ENCODE peak calls at places on chromosomes 13 and 19, in five cellular contexts. K is activated CD8-positive, alpha-beta memory T cell treated with anti-CD3 and anti-CD28 coated beads for 1 hour; Y is SW480; G is HuH-7.5; D is NB4. P is an unnamed sample.

GRCh38 chr13:28597641-28598040 is 61.3 kb upstream of the POMP start:
- DNase-seq in K (no peak), Y (no peak), G (no peak), D (no peak), P (no peak)

GRCh38 chr13:108326318-108326717 is 56.8 kb downstream of the TNFSF13B start:
- DNase-seq in K (no peak), Y (no peak), G (no peak), D (peak), P (no peak)

GRCh38 chr19:416416-416815 is 7.5 kb upstream of the C2CD4C start:
- DNase-seq in K (no peak), Y (no peak), G (no peak), D (no peak), P (no peak)

GRCh38 chr13:77928909-77929308 is 10.3 kb upstream of the EDNRB start:
- DNase-seq in K (no peak), Y (no peak), G (no peak), D (peak), P (no peak)

GRCh38 chr19:46976845-46977320 is 42.8 kb upstream of the NPAS1 start:
- DNase-seq in K (no peak), Y (peak), G (no peak), D (peak), P (peak)

GRCh38 chr19:21835429-21835809 is 563 bp downstream of the ZNF43 start:
- DNase-seq in K (no peak), Y (no peak), G (no peak), D (no peak), P (peak)

GRCh38 chr19:10228925-10229324 is 2.2 kb downstream of the S1PR2 start:
- DNase-seq in K (no peak), Y (peak), G (peak), D (peak), P (no peak)

GRCh38 chr13:102318233-102318632 is 83.6 kb downstream of the FGF14 start:
- DNase-seq in K (no peak), Y (no peak), G (no peak), D (no peak), P (no peak)

GRCh38 chr19:49212302-49212701 is 54.7 kb downstream of the TRPM4 start:
- DNase-seq in K (no peak), Y (no peak), G (no peak), D (no peak), P (no peak)

GRCh38 chr13:107339209-107339608 is 771.3 kb upstream of the ARGLU1 start:
- DNase-seq in K (no peak), Y (peak), G (no peak), D (no peak), P (no peak)

GRCh38 chr13:40024962-40025714 is 369.7 kb downstream of the COG6 start:
- DNase-seq in K (no peak), Y (no peak), G (no peak), D (no peak), P (peak)

GRCh38 chr13:45325806-45326205 is 15.2 kb downstream of the TPT1 start:
- DNase-seq in K (no peak), Y (no peak), G (no peak), D (peak), P (peak)

GRCh38 chr19:14432817-14433453 is at the start of gene PKN1:
- DNase-seq in K (no peak), Y (peak), G (peak), D (peak), P (peak)

GRCh38 chr19:38264486-38265212 is at the start of gene SPINT2:
- DNase-seq in K (no peak), Y (no peak), G (no peak), D (no peak), P (peak)

GRCh38 chr13:79861731-79862130 is 380.8 kb downstream of the NDFIP2 start:
- DNase-seq in K (no peak), Y (no peak), G (peak), D (no peak), P (no peak)

GRCh38 chr13:91817250-91817649 is 418.8 kb downstream of the GPC5 start:
- DNase-seq in K (no peak), Y (peak), G (no peak), D (no peak), P (no peak)

GRCh38 chr19:42441047-42441440 is 1.7 kb downstream of the CXCL17 start:
- DNase-seq in K (no peak), Y (no peak), G (no peak), D (peak), P (no peak)

GRCh38 chr13:52644108-52644507 is 1.9 kb downstream of the HNRNPA1L2 start:
- DNase-seq in K (no peak), Y (no peak), G (no peak), D (no peak), P (no peak)

GRCh38 chr19:12778020-12778904 is 2.9 kb upstream of the HOOK2 start:
- DNase-seq in K (no peak), Y (peak), G (peak), D (peak), P (peak)

GRCh38 chr13:40963927-40964326 is 55.2 kb downstream of the ELF1 start:
- DNase-seq in K (no peak), Y (peak), G (no peak), D (peak), P (no peak)

GRCh38 chr13:100547805-100548204 is 40.8 kb downstream of the GGACT start:
- DNase-seq in K (no peak), Y (no peak), G (no peak), D (no peak), P (no peak)

GRCh38 chr19:3710265-3710812 is 2.2 kb downstream of the TJP3 start:
- DNase-seq in K (no peak), Y (peak), G (peak), D (peak), P (peak)

GRCh38 chr19:6064016-6064702 is 46.1 kb downstream of the RFX2 start:
- DNase-seq in K (no peak), Y (peak), G (no peak), D (no peak), P (no peak)

GRCh38 chr13:73000027-73000674 is 58.7 kb upstream of the KLF5 start:
- DNase-seq in K (no peak), Y (peak), G (no peak), D (peak), P (no peak)

GRCh38 chr19:3849092-3849491 is 19.7 kb downstream of the ZFR2 start:
- DNase-seq in K (peak), Y (peak), G (peak), D (no peak), P (no peak)

GRCh38 chr19:19101540-19101939 is 36.7 kb downstream of the TMEM161A start:
- DNase-seq in K (no peak), Y (no peak), G (no peak), D (no peak), P (no peak)

GRCh38 chr19:31913103-31913710 is 432.2 kb upstream of the ZNF507 start:
- DNase-seq in K (no peak), Y (no peak), G (no peak), D (no peak), P (no peak)

GRCh38 chr13:84997858-84998257 is 801.4 kb downstream of the SLITRK6 start:
- DNase-seq in K (no peak), Y (no peak), G (no peak), D (no peak), P (no peak)

GRCh38 chr19:53308339-53308811 is 25.2 kb upstream of the ZNF845 start:
- DNase-seq in K (no peak), Y (no peak), G (no peak), D (no peak), P (no peak)

GRCh38 chr19:34502582-34503545 is 21.3 kb downstream of the WTIP start:
- DNase-seq in K (no peak), Y (no peak), G (no peak), D (peak), P (no peak)

GRCh38 chr19:10766681-10767201 is 48.9 kb downstream of the DNM2 start:
- DNase-seq in K (no peak), Y (no peak), G (no peak), D (no peak), P (peak)

GRCh38 chr19:55625004-55625326 is 599 bp upstream of the ZNF784 start:
- DNase-seq in K (no peak), Y (no peak), G (no peak), D (no peak), P (no peak)

GRCh38 chr13:36639610-36640009 is 34.2 kb upstream of the SERTM1 start:
- DNase-seq in K (no peak), Y (no peak), G (no peak), D (no peak), P (no peak)

P was measured in left ventricle myocardium superior.